ENCODE peak calls at places on chromosomes 1 and 21, in seven cellular contexts. D is NCI-H1417; W is psoas muscle; T is AG09309; S is activated T-helper 1 cell treated with Interleukin-2 at 50 U/mL for 16 hours; I is heart right ventricle; B is stimulated activated CD8-positive, alpha-beta memory T cell treated with anti-CD3 and anti-CD28 coated beads, Interleukin-12 subunit alpha, Interleukin-12 subunit beta, amount 100 ng/mL, for 4 hours. P is an unnamed sample.

GRCh38 chr21:45873866-45874265 is 107.7 kb upstream of the COL6A1 start:
- DNase-seq in B (no peak), T (no peak), D (no peak), S (no peak), I (no peak), W (no peak), P (no peak)

GRCh38 chr21:45912611-45913415 is 68.8 kb upstream of the COL6A1 start:
- DNase-seq in S (no peak), B (no peak), W (peak; percentile 43), D (no peak), T (no peak), I (no peak), P (no peak)

GRCh38 chr21:37231671-37232070 is 35.5 kb downstream of the VPS26C start:
- DNase-seq in T (no peak), B (no peak), W (no peak), S (no peak), D (no peak), I (no peak), P (no peak)

GRCh38 chr1:167229719-167230385 is 9.2 kb downstream of the POU2F1 start:
- DNase-seq in T (no peak), I (no peak), S (no peak), W (no peak), B (no peak), D (no peak), P (no peak)

GRCh38 chr1:206863266-206863665 is 2.2 kb upstream of the IL20 start:
- DNase-seq in T (no peak), S (no peak), I (no peak), D (peak; percentile 33), W (no peak), B (no peak), P (no peak)

GRCh38 chr1:223872308-223872878 is 26.6 kb upstream of the TP53BP2 start:
- DNase-seq in S (no peak), D (no peak), W (no peak), I (no peak), T (peak; percentile 17), B (no peak), P (peak; percentile 54)

GRCh38 chr1:231192620-231193163 is 30.8 kb downstream of the TRIM67 start:
- DNase-seq in T (no peak), W (no peak), D (no peak), B (no peak), I (peak; percentile 73), S (no peak), P (peak; percentile 9)

GRCh38 chr1:204859885-204860284 is 10.8 kb upstream of the NFASC start:
- DNase-seq in B (no peak), W (no peak), S (no peak), I (no peak), T (no peak), D (no peak), P (no peak)

GRCh38 chr1:228416217-228416971 is at the start of gene TRIM17:
- DNase-seq in S (no peak), I (no peak), W (no peak), T (no peak), B (no peak), D (no peak), P (peak; percentile 29)

GRCh38 chr1:113207019-113207418 is 134.0 kb downstream of the LRIG2 start:
- DNase-seq in B (no peak), I (no peak), S (no peak), W (no peak), D (peak; percentile 14), T (no peak), P (no peak)

GRCh38 chr1:226736908-226737818 is 1.9 kb downstream of the ITPKB start:
- DNase-seq in I (peak; percentile 42), W (peak; percentile 79), D (no peak), S (peak; percentile 29), B (no peak), T (no peak), P (peak; percentile 48)

GRCh38 chr1:15733218-15733725 is 2.8 kb upstream of the SLC25A34 start:
- DNase-seq in S (no peak), W (no peak), I (no peak), D (no peak), T (no peak), B (no peak), P (no peak)

GRCh38 chr1:179550753-179551682 is 24.7 kb downstream of the NPHS2 start:
- DNase-seq in S (no peak), I (no peak), D (no peak), T (peak; percentile 24), W (no peak), B (no peak), P (peak; percentile 6)

GRCh38 chr1:6438047-6438525 is 13.5 kb downstream of the ESPN start:
- DNase-seq in I (peak; percentile 61), S (peak; percentile 51), T (no peak), B (peak; percentile 41), D (peak; percentile 66), W (peak; percentile 71), P (peak; percentile 52)

GRCh38 chr1:171935664-171936063 is 94.4 kb downstream of the DNM3 start:
- DNase-seq in B (no peak), I (no peak), T (no peak), W (no peak), S (no peak), D (no peak), P (no peak)

GRCh38 chr21:42980312-42980958 is 6.1 kb downstream of the PKNOX1 start:
- DNase-seq in T (no peak), S (no peak), W (no peak), D (no peak), I (no peak), B (no peak), P (no peak)

GRCh38 chr1:240801445-240801844 is 189.5 kb upstream of the GREM2 start:
- DNase-seq in D (no peak), S (no peak), T (no peak), B (no peak), W (no peak), I (no peak), P (peak; percentile 44)

GRCh38 chr1:155981266-155982088 is 3.1 kb upstream of the ARHGEF2 start:
- DNase-seq in T (peak; percentile 65), S (no peak), B (no peak), I (no peak), D (no peak), W (no peak), P (peak; percentile 92)

GRCh38 chr1:175742790-175743459 is 470 bp downstream of the TNR start:
- DNase-seq in D (no peak), W (no peak), S (no peak), B (no peak), I (peak; percentile 6), T (no peak), P (peak; percentile 48)

GRCh38 chr21:37367301-37367757 is 756 bp downstream of the DYRK1A start:
- DNase-seq in I (no peak), D (no peak), T (no peak), S (peak; percentile 13), W (peak; percentile 61), B (no peak), P (no peak)

GRCh38 chr1:177926201-177926600 is 43.7 kb downstream of the SEC16B start:
- DNase-seq in D (no peak), T (no peak), S (no peak), B (no peak), W (no peak), I (no peak), P (no peak)

GRCh38 chr21:37365657-37366487 is 701 bp upstream of the DYRK1A start:
- DNase-seq in S (no peak), W (peak; percentile 90), I (peak; percentile 58), B (no peak), T (no peak), D (peak; percentile 72), P (peak; percentile 63)

GRCh38 chr1:175192111-175192629 is 406 bp downstream of the KIAA0040 start:
- DNase-seq in S (no peak), T (no peak), I (peak; percentile 82), W (peak; percentile 70), B (no peak), D (peak; percentile 59), P (peak; percentile 10)

GRCh38 chr1:24117722-24118409 is 5.9 kb upstream of the MYOM3 start:
- DNase-seq in I (no peak), T (no peak), W (peak; percentile 38), B (no peak), S (no peak), D (no peak), P (no peak)

GRCh38 chr1:117695796-117696505 is 90.1 kb downstream of the TENT5C start:
- DNase-seq in S (no peak), I (peak; percentile 49), W (no peak), D (no peak), B (no peak), T (peak; percentile 89), P (peak; percentile 92)

GRCh38 chr1:154993572-154994268 is at the start of gene LENEP:
- DNase-seq in D (no peak), W (no peak), I (no peak), T (no peak), S (no peak), B (no peak), P (no peak)

GRCh38 chr1:179953974-179954493 is 576 bp upstream of the CEP350 start:
- DNase-seq in S (peak; percentile 7), B (peak; percentile 15), T (peak; percentile 13), I (peak; percentile 23), D (peak; percentile 85), W (no peak), P (peak; percentile 80)

GRCh38 chr1:178496410-178497135 is at the start of gene CLEC20A:
- DNase-seq in D (no peak), I (no peak), W (no peak), B (no peak), S (no peak), T (no peak), P (no peak)

GRCh38 chr21:45555251-45555556 is 13.0 kb upstream of the SLC19A1 start:
- DNase-seq in I (no peak), W (no peak), D (no peak), S (no peak), B (no peak), T (no peak), P (no peak)

GRCh38 chr1:245363821-245364220 is 209.0 kb downstream of the KIF26B start:
- DNase-seq in B (no peak), I (no peak), S (no peak), W (no peak), D (no peak), T (no peak), P (no peak)

P was measured in fibroblast of villous mesenchyme.